ENCODE peak calls at places on chromosome 3, in seven cellular contexts. X is adrenal gland, H is IMR-90, T is HepG2, S is body of pancreas, P is A549, C is tibial nerve. A is an unnamed sample. For H3K9me3, the result is how much of the 10 kb centered on the place peaks cover.

GRCh38 chr3:123083446-123084124 is 16.8 kb downstream of the PDIA5 start:
- DNase-seq in X (no peak), H (no peak), T (no peak), S (no peak), P (no peak), C (no peak), A (no peak)

GRCh38 chr3:50154840-50155490 is at the start of gene SEMA3F:
- DNase-seq in X (peak), H (peak), T (peak), S (peak), P (peak), C (no peak), A (peak)

GRCh38 chr3:38029400-38030125 is at the start of gene PLCD1:
- DNase-seq in X (peak), H (no peak), T (peak), S (peak), P (peak), C (peak), A (peak)

GRCh38 chr3:30289324-30289723 is 317.1 kb upstream of the TGFBR2 start:
- DNase-seq in X (no peak), H (no peak), T (peak), S (no peak), P (peak), C (no peak), A (no peak)

GRCh38 chr3:31294430-31295149 is 238.1 kb upstream of the STT3B start:
- DNase-seq in X (no peak), H (peak), T (no peak), S (no peak), P (no peak), C (no peak), A (no peak)

GRCh38 chr3:66405701-66406091 is 95.1 kb downstream of the LRIG1 start:
- DNase-seq in X (peak), H (peak), T (no peak), S (peak), P (no peak), C (no peak), A (no peak)

GRCh38 chr3:71117572-71118247 is 465.8 kb downstream of the FOXP1 start:
- DNase-seq in X (no peak), H (peak), T (no peak), S (no peak), P (no peak), C (no peak), A (no peak)

GRCh38 chr3:127738192-127738840 is 65.6 kb downstream of the ABTB1 start:
- DNase-seq in X (no peak), H (peak), T (no peak), S (peak), P (peak), C (no peak), A (no peak)

GRCh38 chr3:194318511-194319161 is 32.5 kb downstream of the CPN2 start:
- DNase-seq in X (no peak), H (no peak), T (no peak), S (no peak), P (no peak), C (no peak), A (no peak)

GRCh38 chr3:46463120-46463867 is 1.4 kb downstream of the LTF start:
- DNase-seq in X (no peak), H (no peak), T (no peak), S (no peak), P (no peak), C (no peak), A (no peak)

GRCh38 chr3:126528800-126529541 is 5.0 kb downstream of the CHST13 start:
- DNase-seq in X (peak), H (no peak), T (peak), S (peak), P (peak), C (no peak), A (no peak)

GRCh38 chr3:27326211-27326948 is 42.8 kb downstream of the NEK10 start:
- DNase-seq in X (peak), H (peak), T (no peak), S (no peak), P (peak), C (no peak), A (peak)

GRCh38 chr3:113659121-113659531 is 37.3 kb downstream of the USF3 start:
- DNase-seq in X (no peak), H (no peak), T (no peak), S (no peak), P (no peak), C (no peak), A (no peak)

GRCh38 chr3:109923431-109923830 is 586.1 kb upstream of the DPPA4 start:
- DNase-seq in X (no peak), H (no peak), T (no peak), S (no peak), P (no peak), C (no peak), A (no peak)

GRCh38 chr3:126922466-126922865 is 60.4 kb upstream of the PLXNA1 start:
- DNase-seq in X (no peak), H (no peak), T (no peak), S (no peak), P (no peak), C (no peak), A (no peak)

GRCh38 chr3:29536016-29536736 is 255.3 kb downstream of the RBMS3 start:
- DNase-seq in X (no peak), H (no peak), T (no peak), S (no peak), P (no peak), C (no peak), A (no peak)

GRCh38 chr3:11434017-11434526 is 161.9 kb downstream of the ATG7 start:
- DNase-seq in X (peak), H (peak), T (no peak), S (peak), P (no peak), C (peak), A (peak)

GRCh38 chr3:120659285-120659684 is 22.8 kb downstream of the HGD start:
- DNase-seq in X (no peak), H (no peak), T (no peak), S (no peak), P (no peak), C (no peak), A (no peak)

GRCh38 chr3:120659834-120660233 is 22.2 kb downstream of the HGD start:
- DNase-seq in X (no peak), H (no peak), T (no peak), S (no peak), P (no peak), C (no peak), A (no peak)

GRCh38 chr3:120661106-120661962 is 20.7 kb downstream of the HGD start:
- DNase-seq in X (no peak), H (peak), T (no peak), S (no peak), P (peak), C (no peak), A (no peak)

DNA sequence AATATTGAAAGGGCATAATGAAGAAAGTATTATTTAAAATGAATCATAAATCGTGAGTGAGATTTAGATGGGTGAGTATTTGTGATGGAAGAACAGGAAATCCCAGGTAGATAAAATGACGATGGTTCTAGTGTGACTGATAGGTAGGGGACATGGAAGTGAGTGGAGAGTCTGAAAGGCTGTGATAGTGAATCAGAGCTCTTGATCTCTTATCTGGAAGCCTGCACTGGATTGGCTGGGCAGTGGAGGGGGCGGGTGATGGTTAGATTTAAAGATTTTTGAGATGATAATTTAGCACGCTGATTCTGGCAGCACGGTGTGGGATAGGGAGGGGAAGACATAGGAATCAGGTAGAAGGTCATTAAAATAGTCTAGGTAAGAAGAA is 20.1 kb downstream of the HGD start:
- DNase-seq in X (no peak), H (no peak), T (no peak), S (no peak), P (no peak), C (no peak), A (no peak)
- TF ChIP-seq POLR2A in X (no peak), H (no peak), T (no peak), S (no peak), P (no peak), C (no peak), A (no peak)

GRCh38 chr3:124813541-124813940 is 73.6 kb downstream of the ITGB5 start:
- DNase-seq in X (no peak), H (no peak), T (no peak), S (no peak), P (no peak), C (no peak), A (no peak)
- H3K4me3 ChIP-seq in X (no peak), H (no peak), T (no peak), S (no peak), P (peak), C (no peak), A (no peak)

DNA sequence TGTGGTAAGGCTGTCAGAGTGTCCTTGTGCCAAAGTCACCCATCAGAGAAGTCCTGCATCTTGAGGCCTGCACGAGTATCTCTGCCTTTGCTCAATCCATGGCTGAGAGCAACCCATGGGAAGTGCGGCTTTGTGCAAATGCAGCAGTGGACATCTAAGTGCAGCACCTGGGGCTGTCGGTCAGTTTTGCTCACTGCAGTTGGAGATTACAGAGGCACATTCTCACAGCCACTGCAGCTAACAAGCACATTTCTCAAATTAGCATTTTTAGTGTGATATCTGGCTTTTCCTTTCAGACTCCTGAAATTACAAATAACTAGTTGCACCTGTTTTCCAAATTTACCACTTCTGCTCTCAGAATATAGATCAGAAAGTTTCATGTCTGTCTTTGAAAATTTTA is 81.5 kb upstream of the DAZL start:
- DNase-seq in X (no peak), H (no peak), T (no peak), S (no peak), P (no peak), C (no peak), A (no peak)
- H3K9me3 ChIP-seq in X (under half), H (under half), T (under half), S (under half), P (under half), C (under half), A (under half)

GRCh38 chr3:58491506-58492384 is at the start of gene KCTD6:
- DNase-seq in X (peak), H (peak), T (peak), S (peak), P (peak), C (peak), A (peak)
- TF ChIP-seq POLR2A in X (peak), H (no peak), T (no peak), S (no peak), P (peak), C (peak), A (peak)

GRCh38 chr3:186986811-186987210 is 56.5 kb downstream of the ST6GAL1 start:
- DNase-seq in X (no peak), H (no peak), T (no peak), S (no peak), P (no peak), C (no peak), A (no peak)
- H3K4me3 ChIP-seq in X (no peak), H (no peak), T (no peak), S (no peak), P (no peak), C (no peak), A (no peak)

GRCh38 chr3:44712455-44713075 is at the start of gene ZNF502:
- DNase-seq in X (peak), H (peak), T (no peak), S (peak), P (peak), C (peak), A (peak)
- H3K9me3 ChIP-seq in X (under half), H (under half), T (under half), S (under half), P (half or more), C (under half), A (under half)

GRCh38 chr3:144431134-144431533 is 459.5 kb downstream of the DIPK2A start:
- DNase-seq in X (no peak), H (no peak), T (no peak), S (no peak), P (no peak), C (no peak), A (no peak)

GRCh38 chr3:144429719-144430121 is 458.1 kb downstream of the DIPK2A start:
- DNase-seq in X (no peak), H (no peak), T (no peak), S (no peak), P (no peak), C (no peak), A (no peak)

GRCh38 chr3:144424606-144425005 is 453.0 kb downstream of the DIPK2A start:
- DNase-seq in X (no peak), H (no peak), T (no peak), S (no peak), P (no peak), C (no peak), A (no peak)

DNA sequence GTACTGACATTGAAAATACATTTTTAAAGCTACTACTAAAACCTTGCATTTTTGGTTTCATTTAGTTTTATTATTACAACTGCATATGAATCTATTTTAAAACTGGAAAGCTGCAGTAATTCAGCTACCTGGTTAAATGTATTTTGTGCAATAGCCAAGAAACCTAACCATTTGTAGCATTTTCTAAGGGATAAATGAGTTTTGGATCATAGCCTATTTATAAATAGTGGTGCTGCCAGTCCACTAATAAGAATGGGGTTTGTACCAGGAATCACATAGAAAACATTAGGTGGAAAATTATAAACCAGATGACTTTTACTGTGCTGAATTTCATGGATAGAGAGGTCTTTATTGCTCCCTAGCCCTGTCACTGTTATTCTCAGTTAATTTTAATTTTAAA is 454.7 kb downstream of the DIPK2A start:
- DNase-seq in X (no peak), H (no peak), T (no peak), S (no peak), P (no peak), C (no peak), A (no peak)
- TF ChIP-seq POLR2A in X (no peak), H (no peak), T (no peak), S (no peak), P (no peak), C (no peak), A (no peak)

DNA sequence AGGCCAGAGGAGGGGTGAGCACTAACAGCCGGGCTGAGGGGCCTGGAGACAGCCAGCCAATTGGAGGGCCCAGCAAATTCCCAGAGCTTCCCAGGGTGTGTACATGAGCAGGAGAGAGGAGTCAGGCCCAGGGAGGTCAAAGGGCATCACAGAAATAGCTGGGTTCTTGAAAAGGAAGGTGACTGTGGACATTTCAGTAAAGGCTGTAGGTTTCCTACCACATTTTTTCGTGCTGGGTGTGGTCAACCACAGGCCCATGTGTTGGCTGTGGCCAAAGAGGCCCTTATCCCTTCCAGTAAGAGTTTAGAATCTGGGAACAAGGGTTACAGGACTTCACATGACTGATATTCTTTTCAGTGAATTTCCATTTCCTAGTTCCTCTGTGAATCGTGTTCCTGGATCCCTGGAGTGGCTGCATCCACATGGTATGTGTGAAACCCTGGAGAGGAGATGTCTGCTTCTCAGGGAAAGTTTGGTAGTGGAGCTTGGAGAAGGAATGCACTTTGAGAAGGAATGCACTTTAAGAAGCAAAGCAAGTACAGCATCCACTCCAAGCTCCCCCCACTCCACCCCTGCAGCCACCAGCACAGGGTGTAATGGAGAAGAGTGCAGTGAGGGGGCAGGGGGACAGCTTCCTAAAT is 73.2 kb upstream of the HEG1 start:
- DNase-seq in X (no peak), H (peak), T (peak), S (no peak), P (no peak), C (no peak), A (no peak)
- H3K4me3 ChIP-seq in X (no peak), H (no peak), T (no peak), S (no peak), P (no peak), C (no peak), A (no peak)